ENCODE peak calls at places on chromosomes 5 and 9, in four cellular contexts. C is WTC11, N is K562, R is HepG2. J is an unnamed sample.
A peak's percentile ranks its signal among the peaks of the same experiment; 100 is the strongest.

GRCh38 chr5:66558562-66558961 is 37.6 kb upstream of the MAST4 start:
- DNase-seq in C (no peak), N (no peak), R (no peak), J (no peak)

GRCh38 chr5:2020730-2021129 is 138.0 kb upstream of the IRX4 start:
- DNase-seq in C (no peak), N (no peak), R (no peak), J (no peak)

GRCh38 chr9:129676970-129677369 is 11.5 kb downstream of the PRRX2 start:
- DNase-seq in C (no peak), N (no peak), R (peak; percentile 15), J (no peak)

GRCh38 chr9:129237804-129238203 is 59.7 kb upstream of the IER5L start:
- DNase-seq in C (no peak), N (no peak), R (no peak), J (no peak)

GRCh38 chr5:125835293-125836172 is 587.7 kb upstream of the GRAMD2B start:
- DNase-seq in C (peak; percentile 62), N (no peak), R (peak; percentile 1), J (peak; percentile 67)

GRCh38 chr5:57779383-57780223 is 297.0 kb upstream of the ACTBL2 start:
- DNase-seq in C (peak; percentile 32), N (no peak), R (peak; percentile 49), J (peak; percentile 32)

GRCh38 chr9:74773886-74774479 is 113.7 kb downstream of the TRPM6 start:
- DNase-seq in C (peak; percentile 78), N (peak; percentile 46), R (peak; percentile 63), J (peak; percentile 59)

GRCh38 chr9:36142510-36143161 is 6.1 kb downstream of the GLIPR2 start:
- DNase-seq in C (no peak), N (peak; percentile 71), R (no peak), J (no peak)

GRCh38 chr9:134225186-134225585 is 60.8 kb upstream of the RNU6ATAC start:
- DNase-seq in C (no peak), N (no peak), R (no peak), J (no peak)

GRCh38 chr9:85243921-85244320 is 497.8 kb downstream of the AGTPBP1 start:
- DNase-seq in C (no peak), N (no peak), R (no peak), J (no peak)

GRCh38 chr9:34541540-34541939 is 18.8 kb upstream of the ENHO start:
- DNase-seq in C (no peak), N (no peak), R (no peak), J (no peak)

GRCh38 chr9:86413966-86414880 is 60.0 kb upstream of the TUT7 start:
- DNase-seq in C (no peak), N (peak; percentile 15), R (peak; percentile 25), J (peak; percentile 34)

GRCh38 chr5:134934202-134934601 is 29.3 kb downstream of the PCBD2 start:
- DNase-seq in C (no peak), N (no peak), R (no peak), J (no peak)

GRCh38 chr5:143101134-143101533 is 302.4 kb downstream of the NR3C1 start:
- DNase-seq in C (no peak), N (no peak), R (no peak), J (no peak)

GRCh38 chr5:73733219-73733618 is 107.2 kb downstream of the ARHGEF28 start:
- DNase-seq in C (no peak), N (no peak), R (no peak), J (no peak)

GRCh38 chr5:16018970-16019369 is 160.6 kb downstream of the MARCHF11 start:
- DNase-seq in C (no peak), N (no peak), R (no peak), J (no peak)

GRCh38 chr5:6056280-6056679 is 322.1 kb downstream of the MED10 start:
- DNase-seq in C (no peak), N (no peak), R (no peak), J (no peak)

GRCh38 chr5:59380350-59380951 is 513.1 kb downstream of the PDE4D start:
- DNase-seq in C (no peak), N (no peak), R (peak; percentile 50), J (peak; percentile 45)

GRCh38 chr9:4141201-4141750 is 158.6 kb downstream of the GLIS3 start:
- DNase-seq in C (no peak), N (no peak), R (no peak), J (no peak)

GRCh38 chr5:6435356-6435755 is 13.3 kb upstream of the UBE2QL1 start:
- DNase-seq in C (peak; percentile 78), N (peak; percentile 29), R (peak; percentile 19), J (peak; percentile 44)

GRCh38 chr5:86118542-86118941 is 499.2 kb upstream of the COX7C start:
- DNase-seq in C (no peak), N (peak; percentile 20), R (peak; percentile 3), J (peak; percentile 11)

GRCh38 chr9:68690088-68690487 is 15.0 kb upstream of the PIP5K1B start:
- DNase-seq in C (peak; percentile 24), N (no peak), R (no peak), J (no peak)

GRCh38 chr9:121156263-121156731 is 45.4 kb downstream of the RAB14 start:
- DNase-seq in C (no peak), N (no peak), R (no peak), J (no peak)

GRCh38 chr9:35510745-35511428 is 21.0 kb downstream of the RUSC2 start:
- DNase-seq in C (no peak), N (no peak), R (peak; percentile 88), J (no peak)

GRCh38 chr9:70639853-70640814 is 225.7 kb upstream of the KLF9 start:
- DNase-seq in C (no peak), N (peak; percentile 10), R (peak; percentile 6), J (peak; percentile 45)

GRCh38 chr5:176736271-176736965 is 73.9 kb upstream of the UNC5A start:
- DNase-seq in C (peak; percentile 4), N (no peak), R (no peak), J (no peak)

GRCh38 chr9:81375461-81376100 is 313.8 kb downstream of the TLE1 start:
- DNase-seq in C (no peak), N (no peak), R (no peak), J (no peak)

GRCh38 chr9:104871961-104872527 is 55.9 kb downstream of the ABCA1 start:
- DNase-seq in C (no peak), N (no peak), R (no peak), J (no peak)

GRCh38 chr9:104875320-104875719 is 52.6 kb downstream of the ABCA1 start:
- DNase-seq in C (no peak), N (no peak), R (no peak), J (no peak)

GRCh38 chr9:104875897-104876296 is 52.1 kb downstream of the ABCA1 start:
- DNase-seq in C (no peak), N (no peak), R (no peak), J (no peak)

GRCh38 chr9:104876587-104876986 is 51.4 kb downstream of the ABCA1 start:
- DNase-seq in C (no peak), N (no peak), R (no peak), J (no peak)

DNA sequence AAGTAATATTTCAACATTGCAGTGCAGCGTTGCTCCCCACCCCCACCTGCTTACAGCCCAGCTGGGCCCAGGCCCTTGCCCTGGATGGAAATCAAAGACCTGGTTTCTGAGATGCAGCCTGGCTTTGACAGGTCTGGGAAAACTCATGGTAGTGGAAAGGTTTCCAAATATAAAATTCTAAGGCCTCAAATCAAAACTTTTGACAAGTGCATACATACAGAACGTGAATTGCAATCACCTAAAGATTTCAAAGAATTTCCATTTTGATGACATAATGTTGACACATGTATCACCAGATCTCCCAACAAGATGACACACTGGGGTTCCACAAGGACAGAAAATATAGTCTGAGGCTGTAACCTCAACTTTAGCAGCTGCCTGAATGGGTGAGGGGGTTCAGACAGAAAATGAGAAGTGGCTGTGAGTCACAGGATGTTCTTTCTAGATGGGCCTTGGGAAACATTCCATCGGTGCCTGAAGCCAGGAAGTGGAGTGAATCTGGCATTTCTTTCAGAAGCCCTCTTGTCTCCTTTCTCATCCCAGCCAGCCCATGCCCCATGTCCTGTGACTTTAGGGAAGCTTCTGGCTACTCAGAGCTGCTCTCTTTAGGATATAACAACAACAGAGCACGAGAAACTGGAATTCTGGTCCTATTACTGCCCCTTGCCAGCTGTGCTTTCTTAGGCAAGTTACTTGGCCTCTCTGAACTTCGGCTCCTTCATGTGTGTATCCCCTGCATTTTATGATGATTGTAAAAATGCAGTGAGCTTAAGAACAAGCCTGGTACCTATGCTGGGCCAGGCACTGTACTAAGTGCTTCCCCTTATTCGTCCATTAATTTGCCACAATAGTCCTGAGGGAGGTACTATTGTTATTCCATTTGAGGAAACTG is 54.8 kb downstream of the ABCA1 start:
- DNase-seq in C (no peak), N (no peak), R (peak; percentile 80), J (no peak)
- TF ChIP-seq ELF4 in C (no peak), N (no peak), R (no peak), J (no peak)

DNA sequence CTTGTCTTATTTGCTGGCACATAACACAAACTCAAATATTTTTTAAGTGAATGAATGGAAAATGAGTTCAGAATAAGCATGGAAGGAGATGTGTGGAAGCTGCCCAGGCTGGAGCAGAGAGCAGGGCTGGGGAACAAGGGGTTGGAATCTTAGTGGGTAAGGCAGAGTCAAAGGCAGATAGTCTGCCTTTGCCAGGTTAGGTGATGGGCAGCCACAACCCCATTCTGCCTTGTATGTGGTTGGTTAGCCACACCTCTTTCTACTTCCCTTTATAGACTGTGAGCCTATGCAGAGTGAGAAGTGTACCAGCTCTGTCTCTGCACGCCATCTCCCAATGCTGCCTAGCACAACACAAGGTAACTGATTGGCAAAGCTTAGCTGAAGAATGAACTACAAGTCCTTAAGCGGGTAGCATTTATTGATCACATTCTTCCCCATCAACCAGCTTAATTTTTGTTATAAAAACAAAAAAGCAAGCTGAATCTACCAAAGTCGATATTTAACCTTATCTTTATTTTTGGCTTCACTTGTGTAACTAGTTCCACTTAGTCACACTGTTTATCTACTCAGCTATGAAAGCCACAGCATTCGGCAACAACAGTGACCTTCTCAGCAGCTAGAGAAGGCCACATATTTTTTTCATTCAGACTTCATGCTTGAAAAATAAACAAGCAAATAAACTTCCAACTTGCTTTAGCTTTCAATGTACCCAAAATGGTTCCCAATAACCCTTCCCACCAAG is 69.6 kb downstream of the KLHL3 start:
- DNase-seq in C (no peak), N (no peak), R (no peak), J (no peak)
- TF ChIP-seq ELF4 in C (no peak), N (no peak), R (no peak), J (no peak)

GRCh38 chr5:171920765-171921391 is 85.6 kb downstream of the FBXW11 start:
- DNase-seq in C (no peak), N (no peak), R (no peak), J (no peak)
- TF ChIP-seq ELF4 in C (no peak), N (no peak), R (no peak), J (no peak)

DNA sequence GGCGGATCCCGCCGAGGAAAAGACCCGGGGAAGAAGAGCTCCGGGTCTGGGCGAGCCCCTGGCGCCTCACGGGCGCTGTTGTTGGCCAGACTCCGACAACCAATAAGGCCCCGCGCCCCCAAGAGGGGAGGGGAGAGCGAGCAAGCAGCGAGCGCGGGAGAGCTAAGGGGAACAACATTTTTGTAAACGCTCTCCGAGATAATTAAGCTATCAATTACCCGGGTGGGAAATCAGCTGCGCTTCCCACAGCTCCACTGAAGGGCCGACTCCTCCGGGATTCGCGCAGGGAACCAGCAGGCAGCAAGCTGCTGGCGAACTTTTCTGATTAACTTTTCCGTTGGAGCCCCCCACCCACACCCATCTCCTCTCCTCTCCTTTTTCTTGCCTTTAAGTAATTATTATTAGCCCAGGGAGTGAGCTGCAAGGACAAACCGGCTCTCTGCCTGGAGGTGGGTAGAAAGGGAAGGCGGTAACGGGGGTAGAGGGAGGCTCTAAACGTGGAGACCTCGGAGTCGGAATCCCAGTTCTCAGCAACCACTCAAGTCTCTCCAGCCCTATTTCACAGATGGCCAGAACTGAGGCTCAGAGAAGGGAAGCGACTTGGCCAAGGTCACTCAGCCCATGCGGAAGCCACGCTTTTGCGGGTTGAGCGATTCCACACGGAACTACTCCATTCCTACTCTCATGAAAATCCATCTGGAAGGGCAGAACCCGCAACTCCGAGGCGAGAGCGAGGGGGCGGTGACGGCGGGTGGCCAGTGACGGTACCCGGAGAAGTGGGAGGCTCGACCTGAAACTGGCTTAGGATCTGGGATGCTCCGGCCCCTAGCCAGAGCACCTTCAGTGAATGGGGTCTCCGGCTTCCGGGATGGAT is 1.3 kb downstream of the ASTN2 start:
- DNase-seq in C (peak; percentile 65), N (no peak), R (no peak), J (peak; percentile 27)
- TF ChIP-seq ELF4 in C (no peak), N (no peak), R (no peak), J (no peak)